ENCODE peak calls at places on chromosomes 1 and 21, in six cellular contexts. One of them, this sample, is unnamed.
A peak's percentile ranks its signal among the peaks of the same experiment; 100 is the strongest.

GRCh38 chr1:233613252-233614172 is at the start of gene KCNK1:
- DNase-seq in IMR-90: peak; percentile 65
- DNase-seq in H1: peak; percentile 41
- DNase-seq in mesenchymal stem cell: peak; percentile 40
- DNase-seq in H9: peak; percentile 91
- DNase-seq in neuronal stem cell: peak; percentile 54
- DNase-seq in this sample: peak; percentile 80

GRCh38 chr1:97396463-97396862 is 524.4 kb downstream of the DPYD start:
- DNase-seq in IMR-90: peak; percentile 62
- DNase-seq in H1: no peak
- DNase-seq in mesenchymal stem cell: no peak
- DNase-seq in H9: no peak
- DNase-seq in neuronal stem cell: no peak
- DNase-seq in this sample: no peak

GRCh38 chr1:31706384-31707058 is 2.7 kb upstream of the COL16A1 start:
- DNase-seq in IMR-90: peak; percentile 21
- DNase-seq in H1: no peak
- DNase-seq in mesenchymal stem cell: no peak
- DNase-seq in H9: no peak
- DNase-seq in neuronal stem cell: no peak
- DNase-seq in this sample: no peak

GRCh38 chr21:16794944-16795343 is 717.9 kb upstream of the CXADR start:
- DNase-seq in IMR-90: peak; percentile 95
- DNase-seq in H1: no peak
- DNase-seq in mesenchymal stem cell: peak; percentile 81
- DNase-seq in H9: no peak
- DNase-seq in neuronal stem cell: no peak
- DNase-seq in this sample: peak; percentile 59

GRCh38 chr21:41438425-41439113 is 12.5 kb downstream of the MX1 start:
- DNase-seq in IMR-90: no peak
- DNase-seq in H1: no peak
- DNase-seq in mesenchymal stem cell: no peak
- DNase-seq in H9: no peak
- DNase-seq in neuronal stem cell: no peak
- DNase-seq in this sample: no peak

GRCh38 chr1:28115267-28115666 is 26.9 kb upstream of the EYA3 start:
- DNase-seq in IMR-90: peak; percentile 68
- DNase-seq in H1: no peak
- DNase-seq in mesenchymal stem cell: peak; percentile 61
- DNase-seq in H9: no peak
- DNase-seq in neuronal stem cell: no peak
- DNase-seq in this sample: peak; percentile 36

GRCh38 chr1:167090289-167090942 is at the start of gene GPA33:
- DNase-seq in IMR-90: no peak
- DNase-seq in H1: no peak
- DNase-seq in mesenchymal stem cell: no peak
- DNase-seq in H9: no peak
- DNase-seq in neuronal stem cell: no peak
- DNase-seq in this sample: no peak

GRCh38 chr1:206684478-206685255 is at the start of gene MAPKAPK2:
- DNase-seq in IMR-90: peak; percentile 61
- DNase-seq in H1: no peak
- DNase-seq in mesenchymal stem cell: peak; percentile 73
- DNase-seq in H9: peak; percentile 85
- DNase-seq in neuronal stem cell: peak; percentile 76
- DNase-seq in this sample: peak; percentile 65

GRCh38 chr21:44930543-44930981 is 9.3 kb upstream of the SLX9 start:
- DNase-seq in IMR-90: no peak
- DNase-seq in H1: no peak
- DNase-seq in mesenchymal stem cell: peak; percentile 15
- DNase-seq in H9: no peak
- DNase-seq in neuronal stem cell: no peak
- DNase-seq in this sample: no peak

GRCh38 chr1:27664291-27664690 is 7.7 kb downstream of the IFI6 start:
- DNase-seq in IMR-90: no peak
- DNase-seq in H1: no peak
- DNase-seq in mesenchymal stem cell: no peak
- DNase-seq in H9: peak; percentile 54
- DNase-seq in neuronal stem cell: no peak
- DNase-seq in this sample: peak; percentile 33

GRCh38 chr1:92882817-92883216 is 51.0 kb downstream of the RPL5 start:
- DNase-seq in IMR-90: no peak
- DNase-seq in H1: no peak
- DNase-seq in mesenchymal stem cell: no peak
- DNase-seq in H9: no peak
- DNase-seq in neuronal stem cell: no peak
- DNase-seq in this sample: no peak

GRCh38 chr1:20470174-20470573 is 15.8 kb downstream of the CAMK2N1 start:
- DNase-seq in IMR-90: no peak
- DNase-seq in H1: no peak
- DNase-seq in mesenchymal stem cell: no peak
- DNase-seq in H9: no peak
- DNase-seq in neuronal stem cell: no peak
- DNase-seq in this sample: no peak

GRCh38 chr1:6086358-6086757 is 40.7 kb downstream of the KCNAB2 start:
- DNase-seq in IMR-90: no peak
- DNase-seq in H1: no peak
- DNase-seq in mesenchymal stem cell: no peak
- DNase-seq in H9: no peak
- DNase-seq in neuronal stem cell: no peak
- DNase-seq in this sample: no peak

GRCh38 chr1:216314369-216315095 is 108.7 kb downstream of the USH2A start:
- DNase-seq in IMR-90: peak; percentile 48
- DNase-seq in H1: no peak
- DNase-seq in mesenchymal stem cell: no peak
- DNase-seq in H9: no peak
- DNase-seq in neuronal stem cell: no peak
- DNase-seq in this sample: no peak

GRCh38 chr21:31911138-31911907 is 38.5 kb downstream of the HUNK start:
- DNase-seq in IMR-90: peak; percentile 86
- DNase-seq in H1: no peak
- DNase-seq in mesenchymal stem cell: peak; percentile 88
- DNase-seq in H9: no peak
- DNase-seq in neuronal stem cell: no peak
- DNase-seq in this sample: peak; percentile 91

GRCh38 chr1:153771841-153772593 is 3.2 kb upstream of the SLC27A3 start:
- DNase-seq in IMR-90: no peak
- DNase-seq in H1: peak; percentile 21
- DNase-seq in mesenchymal stem cell: no peak
- DNase-seq in H9: peak; percentile 76
- DNase-seq in neuronal stem cell: peak; percentile 46
- DNase-seq in this sample: no peak

GRCh38 chr1:238257018-238257417 is 366.3 kb upstream of the ZP4 start:
- DNase-seq in IMR-90: no peak
- DNase-seq in H1: no peak
- DNase-seq in mesenchymal stem cell: no peak
- DNase-seq in H9: no peak
- DNase-seq in neuronal stem cell: no peak
- DNase-seq in this sample: no peak

GRCh38 chr1:106699436-106699835 is 357.0 kb upstream of the PRMT6 start:
- DNase-seq in IMR-90: no peak
- DNase-seq in H1: no peak
- DNase-seq in mesenchymal stem cell: no peak
- DNase-seq in H9: no peak
- DNase-seq in neuronal stem cell: no peak
- DNase-seq in this sample: no peak

GRCh38 chr1:63321788-63322247 is 549 bp upstream of the FOXD3 start:
- DNase-seq in IMR-90: no peak
- DNase-seq in H1: no peak
- DNase-seq in mesenchymal stem cell: no peak
- DNase-seq in H9: peak; percentile 83
- DNase-seq in neuronal stem cell: peak; percentile 33
- DNase-seq in this sample: no peak

GRCh38 chr1:99264201-99265021 is at the start of gene PLPPR4:
- DNase-seq in IMR-90: peak; percentile 43
- DNase-seq in H1: peak; percentile 2
- DNase-seq in mesenchymal stem cell: peak; percentile 56
- DNase-seq in H9: peak; percentile 81
- DNase-seq in neuronal stem cell: peak; percentile 53
- DNase-seq in this sample: peak; percentile 26

GRCh38 chr1:212291505-212292134 is 6.4 kb downstream of the PPP2R5A start:
- DNase-seq in IMR-90: peak; percentile 44
- DNase-seq in H1: no peak
- DNase-seq in mesenchymal stem cell: peak; percentile 74
- DNase-seq in H9: no peak
- DNase-seq in neuronal stem cell: peak; percentile 60
- DNase-seq in this sample: no peak

GRCh38 chr1:59393211-59394180 is 96.6 kb downstream of the FGGY start:
- DNase-seq in IMR-90: peak; percentile 91
- DNase-seq in H1: no peak
- DNase-seq in mesenchymal stem cell: peak; percentile 66
- DNase-seq in H9: no peak
- DNase-seq in neuronal stem cell: no peak
- DNase-seq in this sample: no peak

GRCh38 chr1:15452866-15453571 is 3.5 kb upstream of the CELA2A start:
- DNase-seq in IMR-90: no peak
- DNase-seq in H1: no peak
- DNase-seq in mesenchymal stem cell: no peak
- DNase-seq in H9: no peak
- DNase-seq in neuronal stem cell: no peak
- DNase-seq in this sample: no peak

GRCh38 chr1:231493421-231494185 is 34.9 kb upstream of the TSNAX start:
- DNase-seq in IMR-90: peak; percentile 45
- DNase-seq in H1: no peak
- DNase-seq in mesenchymal stem cell: peak; percentile 28
- DNase-seq in H9: no peak
- DNase-seq in neuronal stem cell: no peak
- DNase-seq in this sample: peak; percentile 77

GRCh38 chr1:101474039-101474665 is 237.3 kb downstream of the S1PR1 start:
- DNase-seq in IMR-90: no peak
- DNase-seq in H1: no peak
- DNase-seq in mesenchymal stem cell: peak; percentile 16
- DNase-seq in H9: no peak
- DNase-seq in neuronal stem cell: peak; percentile 27
- DNase-seq in this sample: peak; percentile 18

GRCh38 chr1:237901284-237901870 is 10.7 kb upstream of the ZP4 start:
- DNase-seq in IMR-90: no peak
- DNase-seq in H1: no peak
- DNase-seq in mesenchymal stem cell: no peak
- DNase-seq in H9: peak; percentile 55
- DNase-seq in neuronal stem cell: no peak
- DNase-seq in this sample: peak; percentile 53

GRCh38 chr1:181043025-181043880 is 9.5 kb downstream of the MR1 start:
- DNase-seq in IMR-90: peak; percentile 43
- DNase-seq in H1: no peak
- DNase-seq in mesenchymal stem cell: peak; percentile 47
- DNase-seq in H9: no peak
- DNase-seq in neuronal stem cell: no peak
- DNase-seq in this sample: no peak

GRCh38 chr1:169009666-169010065 is 96.8 kb upstream of the ATP1B1 start:
- DNase-seq in IMR-90: no peak
- DNase-seq in H1: no peak
- DNase-seq in mesenchymal stem cell: no peak
- DNase-seq in H9: no peak
- DNase-seq in neuronal stem cell: no peak
- DNase-seq in this sample: no peak
- H4K91ac ChIP-seq in IMR-90: no peak overlapping the region
- H4K91ac ChIP-seq in H1: no peak overlapping the region
- H4K91ac ChIP-seq in mesenchymal stem cell: no peak overlapping the region
- H4K91ac ChIP-seq in H9: no peak overlapping the region
- H4K91ac ChIP-seq in neuronal stem cell: no peak overlapping the region
- H4K91ac ChIP-seq in this sample: no peak overlapping the region

GRCh38 chr1:39139723-39140360 is 64.7 kb upstream of the MACF1 start:
- DNase-seq in IMR-90: no peak
- DNase-seq in H1: no peak
- DNase-seq in mesenchymal stem cell: peak; percentile 67
- DNase-seq in H9: no peak
- DNase-seq in neuronal stem cell: no peak
- DNase-seq in this sample: no peak

GRCh38 chr1:39134768-39135333 is 69.6 kb upstream of the MACF1 start:
- DNase-seq in IMR-90: no peak
- DNase-seq in H1: no peak
- DNase-seq in mesenchymal stem cell: no peak
- DNase-seq in H9: no peak
- DNase-seq in neuronal stem cell: no peak
- DNase-seq in this sample: peak; percentile 76

GRCh38 chr1:39132505-39133339 is 71.8 kb upstream of the MACF1 start:
- DNase-seq in IMR-90: peak; percentile 57
- DNase-seq in H1: peak; percentile 65
- DNase-seq in mesenchymal stem cell: peak; percentile 81
- DNase-seq in H9: peak; percentile 95
- DNase-seq in neuronal stem cell: peak; percentile 74
- DNase-seq in this sample: peak; percentile 99

GRCh38 chr1:39133340-39133684 is 71.2 kb upstream of the MACF1 start:
- DNase-seq in IMR-90: no peak
- DNase-seq in H1: no peak
- DNase-seq in mesenchymal stem cell: no peak
- DNase-seq in H9: no peak
- DNase-seq in neuronal stem cell: no peak
- DNase-seq in this sample: no peak

DNA sequence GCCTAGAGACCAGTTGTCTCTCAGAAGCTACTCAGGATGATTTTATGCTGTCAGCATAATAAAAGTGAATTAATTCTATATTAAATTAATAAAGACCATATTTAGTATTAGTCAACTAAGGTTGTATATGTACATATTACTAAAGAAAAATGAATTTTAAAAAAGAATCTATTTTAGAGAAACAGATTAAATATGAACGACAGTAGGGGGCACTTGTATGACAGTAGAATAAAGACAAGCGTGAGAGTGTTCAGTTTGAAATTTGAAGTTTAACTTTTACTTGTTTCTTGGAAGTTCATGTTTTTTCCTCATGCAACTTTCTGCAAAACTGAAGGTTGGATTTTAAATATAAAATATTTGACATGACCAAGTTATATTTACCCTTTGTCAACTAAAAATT is 67.9 kb upstream of the MACF1 start:
- DNase-seq in IMR-90: no peak
- DNase-seq in H1: no peak
- DNase-seq in mesenchymal stem cell: no peak
- DNase-seq in H9: no peak
- DNase-seq in neuronal stem cell: no peak
- DNase-seq in this sample: no peak
- H3K27ac ChIP-seq in IMR-90: no peak overlapping the region
- H3K27ac ChIP-seq in H1: no peak overlapping the region
- H3K27ac ChIP-seq in mesenchymal stem cell: no peak overlapping the region
- H3K27ac ChIP-seq in H9: no peak overlapping the region
- H3K27ac ChIP-seq in neuronal stem cell: no peak overlapping the region
- H3K27ac ChIP-seq in this sample: no peak overlapping the region

DNA sequence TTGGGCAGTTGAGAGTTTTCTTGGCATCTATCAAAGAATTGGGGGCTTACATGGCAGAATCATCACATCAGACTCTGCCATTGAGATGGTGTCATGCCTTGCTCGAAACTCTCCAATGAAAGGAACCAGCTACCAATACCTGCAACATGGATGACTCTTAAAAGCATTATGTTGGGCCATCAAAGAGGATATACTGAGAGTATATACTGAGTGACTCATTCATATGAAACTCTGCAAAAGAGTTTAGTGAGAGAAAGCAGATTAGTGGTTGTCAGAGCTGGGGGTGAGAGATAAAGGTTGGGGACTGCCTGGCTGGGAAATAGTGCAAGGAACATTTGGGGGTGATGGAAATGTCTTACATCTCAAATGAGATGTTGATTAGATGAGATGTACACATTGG is 14.7 kb upstream of the HMGB4 start:
- DNase-seq in IMR-90: no peak
- DNase-seq in H1: no peak
- DNase-seq in mesenchymal stem cell: no peak
- DNase-seq in H9: no peak
- DNase-seq in neuronal stem cell: no peak
- DNase-seq in this sample: no peak
- H4K91ac ChIP-seq in IMR-90: no peak overlapping the region
- H4K91ac ChIP-seq in H1: no peak overlapping the region
- H4K91ac ChIP-seq in mesenchymal stem cell: no peak overlapping the region
- H4K91ac ChIP-seq in H9: no peak overlapping the region
- H4K91ac ChIP-seq in neuronal stem cell: no peak overlapping the region
- H4K91ac ChIP-seq in this sample: no peak overlapping the region

GRCh38 chr1:228459091-228459993 is 27.8 kb upstream of the RNF187 start:
- DNase-seq in IMR-90: peak; percentile 85
- DNase-seq in H1: no peak
- DNase-seq in mesenchymal stem cell: peak; percentile 86
- DNase-seq in H9: peak; percentile 86
- DNase-seq in neuronal stem cell: peak; percentile 64
- DNase-seq in this sample: peak; percentile 74
- H3K27ac ChIP-seq in IMR-90: no peak overlapping the region
- H3K27ac ChIP-seq in H1: peak overlapping the region; percentile 21
- H3K27ac ChIP-seq in mesenchymal stem cell: no peak overlapping the region
- H3K27ac ChIP-seq in H9: no peak overlapping the region
- H3K27ac ChIP-seq in neuronal stem cell: no peak overlapping the region
- H3K27ac ChIP-seq in this sample: no peak overlapping the region